ENCODE peak calls at places on chromosomes 6 and 20, in four cellular contexts. U is WTC11, Z is K562, P is HepG2. Y is an unnamed sample.

GRCh38 chr6:134175532-134176282 is 123.3 kb upstream of the SLC2A12 start:
- DNase-seq in U (peak), Z (no peak), P (peak), Y (no peak)

GRCh38 chr6:166904101-166904746 is 52.1 kb downstream of the RNASET2 start:
- DNase-seq in P (no peak), Z (no peak), U (no peak), Y (peak)

GRCh38 chr20:2475850-2476741 is 5.5 kb upstream of the SNRPB start:
- DNase-seq in Z (no peak), P (peak), U (no peak), Y (no peak)

GRCh38 chr6:25697537-25698340 is 45.7 kb downstream of the SCGN start:
- DNase-seq in P (no peak), Z (no peak), U (no peak), Y (no peak)

GRCh38 chr6:42756713-42757112 is 10.8 kb upstream of the TBCC start:
- DNase-seq in U (peak), P (no peak), Z (no peak), Y (no peak)

GRCh38 chr6:151679081-151679480 is 128.4 kb upstream of the ESR1 start:
- DNase-seq in U (no peak), P (no peak), Z (no peak), Y (no peak)

GRCh38 chr20:61668771-61669503 is 396.7 kb downstream of the TAF4 start:
- DNase-seq in U (no peak), P (no peak), Z (no peak), Y (no peak)

GRCh38 chr6:13013681-13014550 is 297.3 kb downstream of the PHACTR1 start:
- DNase-seq in U (peak), P (no peak), Z (no peak), Y (peak)

GRCh38 chr6:45791600-45792168 is 224.0 kb downstream of the CLIC5 start:
- DNase-seq in P (no peak), U (no peak), Z (no peak), Y (no peak)

DNA sequence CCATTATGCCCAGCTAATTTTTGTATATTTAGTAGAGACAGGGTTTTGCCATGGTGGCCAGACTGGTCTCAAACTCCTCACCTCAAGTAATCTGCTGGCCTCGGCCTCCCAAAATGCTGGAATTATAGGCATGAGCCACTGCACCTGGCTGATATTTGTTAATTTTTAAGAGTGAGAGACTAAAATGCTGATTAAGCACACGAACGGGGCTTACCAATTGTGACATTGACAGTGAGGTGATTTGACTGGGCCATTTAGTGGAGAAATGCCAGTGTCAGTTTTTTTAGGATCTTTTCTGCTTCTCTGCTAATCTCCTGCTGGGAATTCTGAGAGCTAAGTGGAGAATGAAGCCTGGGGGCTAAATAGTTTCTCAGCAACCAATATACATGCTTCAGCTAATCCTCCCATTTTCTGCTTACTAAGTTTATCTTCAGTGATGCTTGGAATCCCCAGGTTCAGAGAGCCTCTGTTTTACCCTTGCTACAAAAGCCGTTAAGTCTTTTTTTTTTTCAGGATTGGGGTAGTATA is 9.8 kb upstream of the DEFB123 start:
- DNase-seq in P (no peak), U (no peak), Z (no peak), Y (no peak)
- TF ChIP-seq ELF4 in P (no peak), U (no peak), Z (no peak), Y (no peak)

GRCh38 chr20:47544240-47544639 is 42.6 kb downstream of the NCOA3 start:
- DNase-seq in P (no peak), Z (no peak), U (no peak), Y (no peak)
- TF ChIP-seq ELF4 in P (no peak), Z (no peak), U (no peak), Y (no peak)

GRCh38 chr20:35271904-35272303 is 6.0 kb downstream of the MMP24OS start:
- DNase-seq in Z (no peak), U (no peak), P (no peak), Y (no peak)
- TF ChIP-seq ELF4 in Z (no peak), U (no peak), P (no peak), Y (no peak)

GRCh38 chr20:237918-238317 is 10.9 kb downstream of the DEFB129 start:
- DNase-seq in P (no peak), U (no peak), Z (no peak), Y (no peak)
- TF ChIP-seq ELF4 in P (no peak), U (no peak), Z (no peak), Y (no peak)

GRCh38 chr6:7580927-7581618 is 8.9 kb upstream of the SNRNP48 start:
- DNase-seq in U (no peak), P (peak), Z (no peak), Y (no peak)
- TF ChIP-seq ELF4 in U (no peak), P (no peak), Z (no peak), Y (no peak)

GRCh38 chr6:7727951-7728854 is 2.3 kb downstream of the BMP6 start:
- DNase-seq in U (peak), Z (no peak), P (no peak), Y (peak)
- TF ChIP-seq ELF4 in U (no peak), Z (no peak), P (no peak), Y (no peak)

GRCh38 chr6:37036146-37036545 is 30.7 kb downstream of the FGD2 start:
- DNase-seq in Z (no peak), P (no peak), U (no peak), Y (no peak)

GRCh38 chr6:37032239-37032638 is 26.8 kb downstream of the FGD2 start:
- DNase-seq in Z (no peak), P (no peak), U (no peak), Y (no peak)

GRCh38 chr6:37033255-37033654 is 27.8 kb downstream of the FGD2 start:
- DNase-seq in P (no peak), Z (no peak), U (no peak), Y (no peak)

GRCh38 chr6:37030599-37030998 is 25.1 kb downstream of the FGD2 start:
- DNase-seq in P (no peak), U (no peak), Z (no peak), Y (no peak)

GRCh38 chr6:37033819-37034790 is 28.6 kb downstream of the FGD2 start:
- DNase-seq in U (no peak), P (no peak), Z (no peak), Y (no peak)
- TF ChIP-seq ELF4 in U (no peak), P (no peak), Z (no peak), Y (no peak)

Y was measured in HEK293T.